ENCODE peak calls at places on chromosomes 5 and 9, in nine cellular contexts. R, M, F, W, B, Z, D, L and P are unnamed samples.

GRCh38 chr5:74316064-74316586 is 324.4 kb downstream of the ENC1 start:
- DNase-seq in W (peak; percentile 99), Z (peak; percentile 15), F (no peak), B (peak; percentile 99), M (peak; percentile 53), L (peak; percentile 98), R (peak; percentile 73), D (peak; percentile 8), P (no peak)

GRCh38 chr5:158384535-158385421 is 525.8 kb upstream of the CLINT1 start:
- DNase-seq in W (peak; percentile 99), Z (no peak), L (peak; percentile 97), B (peak; percentile 97), F (peak; percentile 19), D (no peak), M (no peak), R (no peak), P (no peak)

GRCh38 chr9:6184749-6185645 is 30.6 kb upstream of the IL33 start:
- DNase-seq in D (no peak), M (peak; percentile 61), Z (no peak), W (peak; percentile 42), B (no peak), F (no peak), R (peak; percentile 19), L (peak; percentile 65), P (no peak)

GRCh38 chr9:70504814-70505213 is 90.4 kb upstream of the KLF9 start:
- DNase-seq in D (no peak), F (no peak), B (no peak), L (no peak), R (no peak), W (peak; percentile 6), Z (no peak), M (no peak), P (no peak)

GRCh38 chr9:114864471-114864870 is 58.6 kb upstream of the TNFSF15 start:
- DNase-seq in B (no peak), R (no peak), Z (no peak), W (no peak), F (no peak), L (no peak), M (no peak), D (no peak), P (no peak)

GRCh38 chr5:156354571-156354970 is 27.6 kb downstream of the SGCD start:
- DNase-seq in B (no peak), M (no peak), F (no peak), D (no peak), R (no peak), Z (no peak), L (peak; percentile 63), W (no peak), P (no peak)

GRCh38 chr9:79037338-79037737 is 534.4 kb upstream of the TLE4 start:
- DNase-seq in W (no peak), L (no peak), D (no peak), R (no peak), M (no peak), F (no peak), B (no peak), Z (no peak), P (no peak)

GRCh38 chr5:32833127-32833526 is 122.0 kb downstream of the NPR3 start:
- DNase-seq in L (no peak), W (peak; percentile 13), B (no peak), R (no peak), M (no peak), D (no peak), F (no peak), Z (no peak), P (no peak)

GRCh38 chr9:114894801-114895433 is 35.5 kb downstream of the TNFSF8 start:
- DNase-seq in L (peak; percentile 97), F (no peak), M (no peak), W (peak; percentile 98), B (peak; percentile 88), Z (peak; percentile 23), R (peak; percentile 57), D (no peak), P (no peak)

GRCh38 chr9:69234683-69235082 is 60.6 kb downstream of the TJP2 start:
- DNase-seq in L (no peak), M (no peak), B (no peak), Z (no peak), W (no peak), D (no peak), R (no peak), F (no peak), P (no peak)

GRCh38 chr9:69243116-69243515 is 69.0 kb downstream of the TJP2 start:
- DNase-seq in R (no peak), F (no peak), Z (no peak), W (no peak), D (no peak), B (no peak), L (no peak), M (no peak), P (no peak)

GRCh38 chr9:69236188-69236587 is 62.1 kb downstream of the TJP2 start:
- DNase-seq in D (no peak), M (no peak), W (no peak), F (no peak), L (no peak), R (no peak), B (no peak), Z (no peak), P (no peak)

DNA sequence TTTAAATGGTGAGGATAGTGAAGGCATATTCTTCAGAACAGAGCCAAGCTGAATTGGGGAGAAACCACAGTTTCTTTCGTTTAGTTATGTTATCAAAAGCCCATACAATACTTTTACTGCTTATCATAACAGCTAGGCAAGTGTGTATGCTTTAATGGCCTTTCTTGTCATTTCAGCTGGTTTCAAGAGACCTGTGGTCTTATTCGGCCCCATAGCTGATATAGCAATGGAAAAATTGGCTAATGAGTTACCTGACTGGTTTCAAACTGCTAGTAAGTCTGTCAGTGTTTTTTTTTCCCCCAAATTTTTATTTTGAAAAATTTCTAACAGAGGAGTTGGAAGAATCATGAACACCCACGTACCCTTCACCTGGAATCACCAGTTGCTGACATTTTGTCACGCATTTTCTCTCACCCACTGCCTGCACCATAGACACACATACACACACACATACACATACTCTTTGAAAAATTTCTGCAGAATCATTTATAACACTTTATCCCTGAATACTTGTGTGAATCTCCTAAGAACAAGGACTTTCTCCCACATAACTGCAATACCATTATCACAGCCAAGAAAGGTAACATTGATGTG is 63.7 kb downstream of the TJP2 start:
- DNase-seq in F (no peak), Z (no peak), D (no peak), B (no peak), L (no peak), M (no peak), W (no peak), R (no peak), P (no peak)
- H3K36me3 ChIP-seq in F (peaks cover 14% of the 10 kb centered on the region), Z (peaks cover 89% of the 10 kb centered on the region), D (no peaks in the 10 kb centered on the region), B (peaks cover 47% of the 10 kb centered on the region), L (peaks cover 8% of the 10 kb centered on the region), M (peaks cover 9% of the 10 kb centered on the region), W (peaks cover 2% of the 10 kb centered on the region), R (peaks cover 8% of the 10 kb centered on the region), P (no peaks in the 10 kb centered on the region)

DNA sequence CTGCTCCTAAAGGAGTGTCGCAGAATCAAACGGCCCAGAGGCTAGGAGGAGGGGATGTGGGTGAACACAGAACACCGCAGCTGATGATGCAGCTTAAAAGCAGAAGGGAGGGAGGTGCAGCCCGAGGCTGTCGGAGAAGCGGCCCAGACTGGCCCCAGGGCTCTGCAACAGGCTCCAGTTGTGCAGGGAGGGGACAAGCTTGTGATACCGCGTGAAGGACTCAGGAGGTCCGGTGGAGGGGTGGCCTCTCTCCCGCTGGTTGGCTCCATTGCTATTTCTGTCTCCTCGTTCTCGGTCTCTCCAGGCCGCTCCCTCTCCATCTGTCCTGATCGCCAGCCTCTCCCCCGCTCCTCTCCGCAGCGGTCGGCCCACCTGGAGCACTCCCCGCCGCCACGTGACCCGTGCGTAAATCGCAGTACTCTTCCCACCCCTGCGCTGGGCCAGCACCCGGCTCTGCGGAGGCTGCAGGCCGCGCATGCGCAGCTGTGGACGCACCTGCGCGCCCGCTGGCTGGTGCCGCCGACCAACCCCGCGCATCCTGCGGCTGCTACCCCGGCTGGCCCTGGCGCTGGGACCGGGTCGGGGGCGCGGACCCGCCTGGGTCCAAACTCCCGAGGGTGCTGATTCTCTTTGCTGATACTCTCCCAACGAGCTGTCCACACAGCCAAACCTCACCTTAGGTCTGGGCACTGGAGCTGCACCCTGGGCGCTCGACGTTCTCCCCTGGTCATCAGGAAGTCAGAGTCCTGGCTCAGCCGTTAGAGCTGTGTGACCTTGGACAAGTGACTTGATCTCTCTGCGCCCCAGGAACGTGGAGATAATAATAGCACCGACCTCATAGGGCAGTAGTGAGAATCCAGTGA is 3.7 kb upstream of the STXBP1 start:
- DNase-seq in B (peak; percentile 74), W (peak; percentile 48), F (peak; percentile 73), R (peak; percentile 92), D (peak; percentile 95), Z (peak; percentile 66), L (peak; percentile 59), M (no peak), P (no peak)
- TF ChIP-seq EZH2 in B (no peak), W (no peak), F (no peak), R (no peak), D (peak; percentile 28), Z (no peak), L (no peak), M (no peak), P (no peak)

GRCh38 chr9:125629451-125629850 is 77.6 kb downstream of the MAPKAP1 start:
- DNase-seq in F (no peak), M (no peak), R (no peak), L (no peak), W (no peak), Z (no peak), D (no peak), B (no peak), P (no peak)

GRCh38 chr9:125631391-125632085 is 75.5 kb downstream of the MAPKAP1 start:
- DNase-seq in L (peak; percentile 78), W (peak; percentile 60), D (peak; percentile 59), Z (peak; percentile 62), F (no peak), R (peak; percentile 56), M (no peak), B (peak; percentile 42), P (no peak)

GRCh38 chr9:125632321-125633115 is 74.5 kb downstream of the MAPKAP1 start:
- DNase-seq in M (peak; percentile 99), Z (peak; percentile 92), L (peak; percentile 80), F (no peak), W (peak; percentile 81), D (no peak), B (peak; percentile 85), R (peak; percentile 51), P (no peak)

GRCh38 chr9:125633116-125633743 is 73.8 kb downstream of the MAPKAP1 start:
- DNase-seq in R (peak; percentile 10), B (peak; percentile 47), D (no peak), F (no peak), L (peak; percentile 71), W (peak; percentile 43), Z (no peak), M (no peak), P (no peak)

DNA sequence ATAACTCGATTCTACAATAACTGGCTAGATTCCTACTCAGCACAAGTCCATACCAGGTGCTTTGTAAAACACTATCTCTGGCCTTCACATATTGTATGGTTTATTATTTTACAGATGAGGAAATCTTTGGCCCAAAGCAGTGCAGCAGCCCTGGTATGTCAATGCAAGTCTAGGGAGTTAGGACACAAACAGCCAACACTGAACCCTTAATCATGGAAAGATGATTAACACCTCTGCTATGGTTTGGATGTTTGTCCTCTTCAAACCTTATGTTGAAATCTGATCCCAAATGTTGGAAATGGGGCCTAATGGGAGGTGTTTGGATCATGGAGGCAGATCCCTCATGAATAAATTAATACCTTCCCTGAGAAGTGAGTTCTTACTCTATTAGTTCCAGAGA is 76.6 kb downstream of the MAPKAP1 start:
- DNase-seq in F (no peak), M (no peak), Z (no peak), R (no peak), W (peak; percentile 65), D (no peak), B (peak; percentile 24), L (peak; percentile 54), P (no peak)
- H3K36me3 ChIP-seq in F (no peaks in the 10 kb centered on the region), M (no peaks in the 10 kb centered on the region), Z (no peaks in the 10 kb centered on the region), R (no peaks in the 10 kb centered on the region), W (no peaks in the 10 kb centered on the region), D (no peaks in the 10 kb centered on the region), B (no peaks in the 10 kb centered on the region), L (no peaks in the 10 kb centered on the region), P (no peaks in the 10 kb centered on the region)

GRCh38 chr5:112374356-112374755 is 44.7 kb downstream of the EPB41L4A start:
- DNase-seq in Z (no peak), R (no peak), M (no peak), D (no peak), L (no peak), B (no peak), F (no peak), W (no peak), P (no peak)
- TF ChIP-seq EZH2 in Z (no peak), R (no peak), M (no peak), D (no peak), L (no peak), B (no peak), F (no peak), W (no peak), P (no peak)